ENCODE peak calls at places on chromosome 4, in seven cellular contexts. O is activated gamma-delta T cell treated with Interleukin-2 at 50 U/mL for 16 hours; A is GM03348; P is SK-MEL-5; D is CD4-positive, alpha-beta T cell; H is left ventricle myocardium inferior; C is GM13976. K is an unnamed sample.

GRCh38 chr4:85486425-85487101 is 11.6 kb downstream of the ARHGAP24 start:
- DNase-seq in O (no peak), A (no peak), P (no peak), D (no peak), H (no peak), C (no peak), K (no peak)

GRCh38 chr4:35760706-35761278 is 483.5 kb downstream of the ARAP2 start:
- DNase-seq in O (no peak), A (no peak), P (peak), D (no peak), H (no peak), C (no peak), K (no peak)

GRCh38 chr4:23194751-23195150 is 502.0 kb downstream of the GBA3 start:
- DNase-seq in O (no peak), A (no peak), P (no peak), D (no peak), H (no peak), C (no peak), K (no peak)

GRCh38 chr4:41550308-41550707 is 12.4 kb downstream of the LIMCH1 start:
- DNase-seq in O (no peak), A (no peak), P (no peak), D (no peak), H (no peak), C (no peak), K (no peak)

GRCh38 chr4:36269533-36269932 is 11.9 kb upstream of the DTHD1 start:
- DNase-seq in O (no peak), A (no peak), P (no peak), D (no peak), H (no peak), C (no peak), K (no peak)

GRCh38 chr4:121696641-121697461 is at the start of gene ANXA5:
- DNase-seq in O (peak), A (peak), P (peak), D (peak), H (peak), C (peak), K (peak)

GRCh38 chr4:165668694-165669093 is 204.3 kb upstream of the TLL1 start:
- DNase-seq in O (no peak), A (peak), P (no peak), D (no peak), H (no peak), C (no peak), K (no peak)

GRCh38 chr4:174631901-174632758 is 109.8 kb upstream of the HPGD start:
- DNase-seq in O (no peak), A (peak), P (peak), D (no peak), H (no peak), C (peak), K (no peak)

GRCh38 chr4:61332671-61333070 is 132.5 kb downstream of the ADGRL3 start:
- DNase-seq in O (no peak), A (no peak), P (no peak), D (no peak), H (no peak), C (no peak), K (no peak)

GRCh38 chr4:126354784-126355183 is 1040.0 kb downstream of the FAT4 start:
- DNase-seq in O (no peak), A (no peak), P (no peak), D (no peak), H (no peak), C (no peak), K (no peak)

GRCh38 chr4:25677943-25678342 is 22.3 kb downstream of the SLC34A2 start:
- DNase-seq in O (no peak), A (no peak), P (no peak), D (no peak), H (no peak), C (no peak), K (no peak)

GRCh38 chr4:3679071-3679825 is 86.9 kb upstream of the ADRA2C start:
- DNase-seq in O (no peak), A (no peak), P (no peak), D (no peak), H (no peak), C (no peak), K (no peak)

GRCh38 chr4:89836897-89837384 is at the start of gene SNCA:
- DNase-seq in O (no peak), A (peak), P (peak), D (no peak), H (peak), C (peak), K (peak)

GRCh38 chr4:83780334-83780733 is 244.4 kb downstream of the GPAT3 start:
- DNase-seq in O (no peak), A (no peak), P (no peak), D (no peak), H (no peak), C (no peak), K (no peak)

GRCh38 chr4:78870056-78870455 is 69.2 kb downstream of the PAQR3 start:
- DNase-seq in O (no peak), A (no peak), P (no peak), D (no peak), H (no peak), C (no peak), K (no peak)

GRCh38 chr4:13918110-13918509 is 290.6 kb upstream of the BOD1L1 start:
- DNase-seq in O (no peak), A (peak), P (no peak), D (no peak), H (peak), C (no peak), K (peak)

GRCh38 chr4:121155893-121156292 is 8.2 kb downstream of the TNIP3 start:
- DNase-seq in O (no peak), A (peak), P (no peak), D (no peak), H (no peak), C (no peak), K (peak)

GRCh38 chr4:82852751-82853053 is 38.3 kb downstream of the SEC31A start:
- DNase-seq in O (no peak), A (no peak), P (no peak), D (no peak), H (no peak), C (no peak), K (no peak)

GRCh38 chr4:84878090-84878489 is 88.4 kb downstream of the WDFY3 start:
- DNase-seq in O (no peak), A (peak), P (no peak), D (no peak), H (no peak), C (no peak), K (no peak)

GRCh38 chr4:139711461-139711860 is 45.8 kb downstream of the MGST2 start:
- DNase-seq in O (no peak), A (no peak), P (no peak), D (no peak), H (no peak), C (no peak), K (peak)